ENCODE peak calls at places on chromosomes 6 and 20, in eight cellular contexts. H is fibroblast of mammary gland; E is heart left ventricle; M is CD4-positive, CD25-positive, alpha-beta regulatory T cell; S is SJCRH30; J is aorta; R is fibroblast of lung; Q is left lung. C is an unnamed sample.

GRCh38 chr6:167686204-167686893 is 140.4 kb upstream of the AFDN start:
- DNase-seq in H (no peak), E (no peak), M (no peak), S (no peak), J (no peak), R (no peak), Q (no peak), C (no peak)

GRCh38 chr6:5522147-5522546 is 260.8 kb downstream of the FARS2 start:
- DNase-seq in H (no peak), E (no peak), M (peak), S (no peak), J (no peak), R (no peak), Q (no peak), C (no peak)

GRCh38 chr20:54980321-54980960 is 505.0 kb downstream of the DOK5 start:
- DNase-seq in H (peak), E (no peak), M (peak), S (peak), J (no peak), R (no peak), Q (no peak), C (no peak)

GRCh38 chr6:77368660-77369313 is 94.5 kb downstream of the HTR1B start:
- DNase-seq in H (peak), E (peak), M (no peak), S (no peak), J (peak), R (peak), Q (no peak), C (no peak)

GRCh38 chr6:55199239-55199638 is 24.9 kb downstream of the HCRTR2 start:
- DNase-seq in H (no peak), E (no peak), M (no peak), S (no peak), J (no peak), R (no peak), Q (no peak), C (no peak)

GRCh38 chr20:62227977-62228958 is 8.2 kb upstream of the HRH3 start:
- DNase-seq in H (no peak), E (no peak), M (no peak), S (peak), J (no peak), R (no peak), Q (peak), C (no peak)

GRCh38 chr6:118725944-118726343 is 74.6 kb upstream of the CEP85L start:
- DNase-seq in H (no peak), E (no peak), M (peak), S (no peak), J (no peak), R (no peak), Q (no peak), C (no peak)

GRCh38 chr6:169830876-169831275 is 79.5 kb downstream of the ERMARD start:
- DNase-seq in H (no peak), E (no peak), M (no peak), S (no peak), J (no peak), R (no peak), Q (no peak), C (no peak)

DNA sequence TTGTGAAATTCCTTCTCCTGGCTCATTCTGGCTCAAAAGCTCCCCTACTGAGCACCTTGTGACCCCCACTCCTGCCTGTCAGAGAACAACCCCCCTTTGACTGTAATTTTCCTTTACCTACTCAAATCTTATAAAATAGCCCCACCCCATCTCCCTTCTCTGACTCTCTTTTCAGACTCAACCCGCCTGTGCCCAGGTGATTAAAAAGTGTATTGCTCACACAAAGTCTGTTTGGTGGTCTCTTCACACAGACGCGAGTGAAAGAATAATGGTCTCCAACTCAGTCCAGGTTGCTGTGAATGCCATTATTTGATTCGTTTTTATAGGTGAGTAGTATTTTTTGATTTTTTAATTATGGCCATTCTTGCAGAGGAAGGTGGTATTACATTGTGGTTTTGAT is 414.1 kb upstream of the FKBP1C start:
- DNase-seq in H (no peak), E (no peak), M (no peak), S (no peak), J (no peak), R (no peak), Q (no peak), C (no peak)
- H3K4me3 ChIP-seq in H (no peak), E (no peak), M (no peak), S (no peak), J (no peak), R (no peak), Q (no peak), C (no peak)

DNA sequence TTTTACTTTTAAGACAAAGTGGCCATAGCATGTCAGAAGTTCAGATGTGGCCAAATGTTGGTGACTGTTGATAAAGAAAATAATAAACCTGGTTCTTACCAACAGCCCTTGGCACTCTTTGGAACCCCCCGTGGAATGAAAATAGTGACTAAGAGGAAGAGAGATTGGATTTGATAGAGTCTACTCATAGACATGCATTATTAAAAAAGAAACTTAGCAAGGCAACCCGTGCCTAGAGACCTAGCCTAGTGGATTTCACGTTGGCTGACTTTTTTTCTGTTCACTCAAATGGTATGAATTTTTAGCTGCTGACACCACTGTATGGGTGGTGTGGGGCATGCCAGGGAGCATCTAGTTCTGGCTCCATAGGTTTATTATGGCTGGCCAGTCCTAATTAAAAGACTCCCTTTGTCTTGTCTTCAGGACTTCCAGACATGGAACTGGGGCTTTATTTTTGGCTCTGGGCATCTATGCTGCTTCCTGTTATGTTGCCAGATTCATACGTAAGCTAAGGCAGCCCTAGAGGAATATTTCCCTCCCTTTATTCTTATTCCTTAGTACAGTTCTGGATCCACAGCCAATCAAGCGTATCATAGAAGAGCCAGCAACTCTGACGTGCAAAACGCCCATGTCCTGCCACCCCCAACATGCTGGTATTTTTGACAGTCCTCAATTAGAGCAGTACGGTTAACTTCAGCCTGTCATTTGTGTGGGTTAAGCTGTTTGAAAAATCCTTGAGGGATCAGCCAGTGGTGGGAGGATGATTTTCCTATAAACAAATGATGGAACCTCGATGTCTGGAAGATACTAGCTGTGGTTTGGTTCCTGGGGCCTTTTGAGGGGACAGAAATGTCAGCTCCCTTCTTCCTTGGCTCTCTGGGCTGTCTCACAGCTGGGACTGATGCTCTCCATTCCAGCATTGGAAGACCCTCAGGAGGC is 127.5 kb downstream of the ISM1 start:
- DNase-seq in H (no peak), E (no peak), M (no peak), S (no peak), J (no peak), R (peak), Q (no peak), C (no peak)
- H3K4me3 ChIP-seq in H (no peak), E (no peak), M (no peak), S (no peak), J (no peak), R (peak), Q (no peak), C (no peak)

DNA sequence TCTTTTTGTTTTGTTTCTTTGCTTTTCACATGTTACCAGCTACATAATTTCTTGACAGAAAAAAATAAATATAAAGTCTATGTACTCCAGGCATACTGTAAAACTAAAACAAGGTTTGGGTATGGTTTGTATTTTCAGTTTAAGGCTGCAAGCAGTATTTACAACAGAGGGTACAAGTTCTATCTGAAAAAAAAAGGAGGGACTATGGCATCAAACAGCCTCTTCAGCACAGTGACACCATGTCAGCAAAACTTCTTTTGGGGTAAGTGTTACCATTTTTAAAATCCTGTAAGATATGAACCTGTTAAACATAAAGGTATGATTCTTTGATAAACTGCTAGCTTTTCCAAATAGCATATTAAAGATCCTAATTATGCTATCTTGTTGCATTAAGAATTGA is 393 bp downstream of the RUNX2 start:
- DNase-seq in H (no peak), E (no peak), M (no peak), S (peak), J (no peak), R (no peak), Q (no peak), C (no peak)
- H3K4me3 ChIP-seq in H (peak), E (peak), M (no peak), S (peak), J (no peak), R (peak), Q (peak), C (no peak)

GRCh38 chr20:32386091-32386490 is 28.0 kb downstream of the ASXL1 start:
- DNase-seq in H (no peak), E (no peak), M (no peak), S (no peak), J (no peak), R (peak), Q (no peak), C (no peak)

GRCh38 chr20:32387262-32387661 is 29.1 kb downstream of the ASXL1 start:
- DNase-seq in H (peak), E (no peak), M (peak), S (no peak), J (no peak), R (no peak), Q (no peak), C (no peak)

GRCh38 chr20:32382102-32382950 is 24.2 kb downstream of the ASXL1 start:
- DNase-seq in H (no peak), E (no peak), M (no peak), S (no peak), J (no peak), R (no peak), Q (no peak), C (no peak)

GRCh38 chr20:32380745-32381144 is 22.6 kb downstream of the ASXL1 start:
- DNase-seq in H (no peak), E (no peak), M (no peak), S (no peak), J (no peak), R (no peak), Q (no peak), C (no peak)

DNA sequence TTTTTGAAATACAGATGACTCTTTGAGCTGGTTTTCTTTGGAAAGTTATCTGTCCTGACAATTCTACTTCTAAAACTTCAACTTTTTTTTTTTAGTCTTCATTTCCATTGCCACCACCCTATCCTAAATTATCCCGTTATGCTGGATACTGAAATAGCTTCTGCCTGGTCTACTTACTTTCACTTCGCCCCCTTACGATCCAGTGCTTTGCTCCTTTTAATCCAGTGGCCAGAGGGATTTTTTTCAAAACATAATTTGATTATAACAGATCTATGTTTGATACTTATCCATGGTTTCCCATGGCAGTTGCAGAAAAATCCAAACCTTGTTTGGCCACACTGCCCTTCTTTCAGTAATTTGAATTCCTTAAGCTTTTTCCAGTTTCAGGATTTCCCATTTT is 27.4 kb downstream of the ASXL1 start:
- DNase-seq in H (no peak), E (no peak), M (no peak), S (no peak), J (no peak), R (peak), Q (no peak), C (no peak)
- H3K4me3 ChIP-seq in H (no peak), E (no peak), M (no peak), S (no peak), J (peak), R (peak), Q (no peak), C (no peak)

DNA sequence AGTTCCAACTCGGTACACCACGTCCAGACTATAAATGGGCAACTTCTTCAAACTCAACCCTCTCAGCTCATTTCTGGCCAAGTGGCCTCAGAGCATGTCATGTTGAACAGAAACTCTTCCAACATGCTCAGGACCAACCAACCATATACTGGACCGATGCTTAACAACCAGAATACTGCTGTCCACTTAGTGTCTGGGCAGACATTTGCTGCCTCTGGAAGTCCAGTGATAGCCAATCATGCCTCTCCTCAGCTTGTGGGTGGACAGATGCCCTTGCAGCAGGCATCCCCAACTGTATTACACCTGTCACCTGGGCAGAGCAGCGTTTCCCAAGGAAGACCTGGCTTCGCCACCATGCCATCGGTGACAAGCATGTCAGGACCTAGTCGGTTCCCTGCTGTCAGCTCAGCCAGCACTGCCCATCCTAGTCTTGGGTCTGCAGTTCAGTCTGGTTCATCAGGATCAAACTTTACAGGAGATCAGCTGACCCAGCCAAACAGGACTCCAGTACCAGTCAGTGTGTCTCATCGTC is 47.8 kb downstream of the BICRAL start:
- DNase-seq in H (no peak), E (no peak), M (no peak), S (no peak), J (no peak), R (no peak), Q (no peak), C (no peak)
- H3K4me3 ChIP-seq in H (no peak), E (no peak), M (no peak), S (no peak), J (no peak), R (no peak), Q (no peak), C (no peak)

DNA sequence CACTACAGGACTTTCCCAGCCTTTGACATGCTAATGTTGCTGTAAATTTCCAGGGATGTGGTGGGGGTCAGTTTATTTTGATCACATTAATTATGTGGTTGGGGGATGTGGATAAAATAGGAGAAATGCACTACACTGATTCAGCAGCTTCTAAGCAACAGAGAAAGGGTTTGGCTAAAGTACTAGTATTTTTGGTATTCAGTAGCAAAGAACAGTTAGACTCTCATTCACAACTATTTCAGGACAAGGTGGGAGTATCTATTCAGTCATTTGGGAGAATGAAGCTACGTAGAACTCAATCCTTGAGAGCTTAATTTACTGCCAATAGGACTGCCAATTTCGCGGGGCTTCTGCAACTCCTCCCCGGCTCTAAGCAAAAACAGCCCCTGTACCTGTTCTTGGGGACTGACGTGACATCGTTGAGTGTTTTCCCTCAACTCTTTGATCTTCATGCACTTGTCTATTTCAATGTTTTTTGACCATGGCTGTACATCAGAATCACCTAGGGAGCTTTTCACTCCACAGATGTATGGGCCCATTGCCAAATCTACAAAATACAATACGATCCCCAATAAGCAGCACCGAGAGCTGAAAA is 94.8 kb upstream of the NHSL1 start:
- DNase-seq in H (no peak), E (no peak), M (no peak), S (no peak), J (no peak), R (no peak), Q (no peak), C (no peak)
- H3K4me3 ChIP-seq in H (no peak), E (no peak), M (no peak), S (no peak), J (no peak), R (peak), Q (no peak), C (no peak)